ENCODE peak calls at places on chromosomes 2 and 18, in nine cellular contexts. One of them, this sample, is unnamed.

GRCh38 chr2:2845796-2846315 is 514.8 kb upstream of the MYT1L start:
- DNase-seq in astrocyte of the spinal cord: no peak
- DNase-seq in nephron progenitor cell: no peak
- DNase-seq in activated naive CD8-positive, alpha-beta T cell treated with anti-CD3 and anti-CD28 coated beads, Interleukin-2, amount 50 U/mL, for 24 hours: no peak
- DNase-seq in A673: no peak
- DNase-seq in adrenal gland: no peak
- DNase-seq in brain pericyte: no peak
- DNase-seq in astrocyte of the cerebellum: no peak
- DNase-seq in HTR-8/SVneo: no peak
- DNase-seq in this sample: no peak

GRCh38 chr18:5964108-5964507 is 68.8 kb upstream of the TMEM200C start:
- DNase-seq in astrocyte of the spinal cord: no peak
- DNase-seq in A673: no peak
- DNase-seq in activated naive CD8-positive, alpha-beta T cell treated with anti-CD3 and anti-CD28 coated beads, Interleukin-2, amount 50 U/mL, for 24 hours: no peak
- DNase-seq in astrocyte of the cerebellum: no peak
- DNase-seq in nephron progenitor cell: no peak
- DNase-seq in adrenal gland: no peak
- DNase-seq in HTR-8/SVneo: no peak
- DNase-seq in brain pericyte: no peak
- DNase-seq in this sample: no peak

GRCh38 chr2:73436019-73436418 is 50.4 kb downstream of the ALMS1 start:
- DNase-seq in brain pericyte: no peak
- DNase-seq in A673: no peak
- DNase-seq in astrocyte of the spinal cord: no peak
- DNase-seq in activated naive CD8-positive, alpha-beta T cell treated with anti-CD3 and anti-CD28 coated beads, Interleukin-2, amount 50 U/mL, for 24 hours: no peak
- DNase-seq in HTR-8/SVneo: no peak
- DNase-seq in adrenal gland: no peak
- DNase-seq in astrocyte of the cerebellum: no peak
- DNase-seq in nephron progenitor cell: no peak
- DNase-seq in this sample: no peak

GRCh38 chr2:1793001-1793867 is 48.9 kb upstream of the PXDN start:
- DNase-seq in astrocyte of the spinal cord: no peak
- DNase-seq in adrenal gland: no peak
- DNase-seq in A673: no peak
- DNase-seq in brain pericyte: no peak
- DNase-seq in activated naive CD8-positive, alpha-beta T cell treated with anti-CD3 and anti-CD28 coated beads, Interleukin-2, amount 50 U/mL, for 24 hours: no peak
- DNase-seq in astrocyte of the cerebellum: no peak
- DNase-seq in HTR-8/SVneo: no peak
- DNase-seq in nephron progenitor cell: no peak
- DNase-seq in this sample: no peak

GRCh38 chr2:39920318-39920775 is 141.3 kb upstream of the THUMPD2 start:
- DNase-seq in astrocyte of the spinal cord: no peak
- DNase-seq in nephron progenitor cell: peak; percentile 5
- DNase-seq in A673: no peak
- DNase-seq in adrenal gland: no peak
- DNase-seq in HTR-8/SVneo: no peak
- DNase-seq in brain pericyte: no peak
- DNase-seq in astrocyte of the cerebellum: no peak
- DNase-seq in activated naive CD8-positive, alpha-beta T cell treated with anti-CD3 and anti-CD28 coated beads, Interleukin-2, amount 50 U/mL, for 24 hours: no peak
- DNase-seq in this sample: no peak

GRCh38 chr18:55510809-55511208 is 77.2 kb downstream of the TCF4 start:
- DNase-seq in astrocyte of the cerebellum: peak; percentile 53
- DNase-seq in nephron progenitor cell: no peak
- DNase-seq in HTR-8/SVneo: no peak
- DNase-seq in A673: peak; percentile 73
- DNase-seq in astrocyte of the spinal cord: peak; percentile 87
- DNase-seq in activated naive CD8-positive, alpha-beta T cell treated with anti-CD3 and anti-CD28 coated beads, Interleukin-2, amount 50 U/mL, for 24 hours: no peak
- DNase-seq in adrenal gland: peak; percentile 33
- DNase-seq in brain pericyte: peak; percentile 59
- DNase-seq in this sample: no peak

GRCh38 chr2:119208791-119209203 is 14.8 kb upstream of the STEAP3 start:
- DNase-seq in HTR-8/SVneo: no peak
- DNase-seq in adrenal gland: no peak
- DNase-seq in activated naive CD8-positive, alpha-beta T cell treated with anti-CD3 and anti-CD28 coated beads, Interleukin-2, amount 50 U/mL, for 24 hours: no peak
- DNase-seq in A673: no peak
- DNase-seq in nephron progenitor cell: no peak
- DNase-seq in astrocyte of the spinal cord: peak; percentile 25
- DNase-seq in astrocyte of the cerebellum: no peak
- DNase-seq in brain pericyte: no peak
- DNase-seq in this sample: no peak

GRCh38 chr2:239465017-239466001 is 64.5 kb upstream of the HDAC4 start:
- DNase-seq in nephron progenitor cell: no peak
- DNase-seq in HTR-8/SVneo: peak; percentile 45
- DNase-seq in brain pericyte: peak; percentile 20
- DNase-seq in adrenal gland: peak; percentile 90
- DNase-seq in astrocyte of the cerebellum: no peak
- DNase-seq in astrocyte of the spinal cord: peak; percentile 8
- DNase-seq in activated naive CD8-positive, alpha-beta T cell treated with anti-CD3 and anti-CD28 coated beads, Interleukin-2, amount 50 U/mL, for 24 hours: no peak
- DNase-seq in A673: peak; percentile 17
- DNase-seq in this sample: peak; percentile 92

GRCh38 chr18:74519320-74520095 is 14.8 kb upstream of the CNDP1 start:
- DNase-seq in activated naive CD8-positive, alpha-beta T cell treated with anti-CD3 and anti-CD28 coated beads, Interleukin-2, amount 50 U/mL, for 24 hours: no peak
- DNase-seq in nephron progenitor cell: no peak
- DNase-seq in brain pericyte: no peak
- DNase-seq in adrenal gland: peak; percentile 11
- DNase-seq in astrocyte of the spinal cord: no peak
- DNase-seq in A673: no peak
- DNase-seq in astrocyte of the cerebellum: no peak
- DNase-seq in HTR-8/SVneo: no peak
- DNase-seq in this sample: no peak

GRCh38 chr2:129565710-129566109 is 413.8 kb upstream of the RAB6C start:
- DNase-seq in adrenal gland: no peak
- DNase-seq in HTR-8/SVneo: no peak
- DNase-seq in nephron progenitor cell: no peak
- DNase-seq in astrocyte of the cerebellum: no peak
- DNase-seq in A673: no peak
- DNase-seq in activated naive CD8-positive, alpha-beta T cell treated with anti-CD3 and anti-CD28 coated beads, Interleukin-2, amount 50 U/mL, for 24 hours: no peak
- DNase-seq in astrocyte of the spinal cord: no peak
- DNase-seq in brain pericyte: no peak
- DNase-seq in this sample: no peak

GRCh38 chr2:189545424-189545823 is 35.2 kb downstream of the SLC40A1 start:
- DNase-seq in activated naive CD8-positive, alpha-beta T cell treated with anti-CD3 and anti-CD28 coated beads, Interleukin-2, amount 50 U/mL, for 24 hours: no peak
- DNase-seq in astrocyte of the spinal cord: no peak
- DNase-seq in brain pericyte: no peak
- DNase-seq in adrenal gland: no peak
- DNase-seq in A673: no peak
- DNase-seq in nephron progenitor cell: no peak
- DNase-seq in astrocyte of the cerebellum: no peak
- DNase-seq in HTR-8/SVneo: no peak
- DNase-seq in this sample: no peak

GRCh38 chr2:189060096-189060642 is 86.0 kb downstream of the COL3A1 start:
- DNase-seq in adrenal gland: no peak
- DNase-seq in activated naive CD8-positive, alpha-beta T cell treated with anti-CD3 and anti-CD28 coated beads, Interleukin-2, amount 50 U/mL, for 24 hours: no peak
- DNase-seq in A673: no peak
- DNase-seq in nephron progenitor cell: no peak
- DNase-seq in astrocyte of the cerebellum: no peak
- DNase-seq in brain pericyte: peak; percentile 18
- DNase-seq in HTR-8/SVneo: no peak
- DNase-seq in astrocyte of the spinal cord: no peak
- DNase-seq in this sample: no peak

GRCh38 chr2:194363295-194363694 is 1293.7 kb upstream of the SLC39A10 start:
- DNase-seq in brain pericyte: no peak
- DNase-seq in A673: no peak
- DNase-seq in adrenal gland: no peak
- DNase-seq in astrocyte of the cerebellum: no peak
- DNase-seq in activated naive CD8-positive, alpha-beta T cell treated with anti-CD3 and anti-CD28 coated beads, Interleukin-2, amount 50 U/mL, for 24 hours: no peak
- DNase-seq in nephron progenitor cell: no peak
- DNase-seq in astrocyte of the spinal cord: no peak
- DNase-seq in HTR-8/SVneo: no peak
- DNase-seq in this sample: no peak

GRCh38 chr2:67880291-67880761 is 182.5 kb downstream of the C1D start:
- DNase-seq in A673: peak; percentile 14
- DNase-seq in activated naive CD8-positive, alpha-beta T cell treated with anti-CD3 and anti-CD28 coated beads, Interleukin-2, amount 50 U/mL, for 24 hours: no peak
- DNase-seq in HTR-8/SVneo: no peak
- DNase-seq in nephron progenitor cell: no peak
- DNase-seq in astrocyte of the spinal cord: no peak
- DNase-seq in brain pericyte: no peak
- DNase-seq in adrenal gland: no peak
- DNase-seq in astrocyte of the cerebellum: peak; percentile 33
- DNase-seq in this sample: no peak

GRCh38 chr18:11040823-11041712 is 108.3 kb downstream of the PIEZO2 start:
- DNase-seq in HTR-8/SVneo: peak; percentile 45
- DNase-seq in A673: peak; percentile 56
- DNase-seq in nephron progenitor cell: peak; percentile 54
- DNase-seq in activated naive CD8-positive, alpha-beta T cell treated with anti-CD3 and anti-CD28 coated beads, Interleukin-2, amount 50 U/mL, for 24 hours: peak; percentile 18
- DNase-seq in adrenal gland: peak; percentile 72
- DNase-seq in astrocyte of the cerebellum: peak; percentile 50
- DNase-seq in brain pericyte: peak; percentile 57
- DNase-seq in astrocyte of the spinal cord: peak; percentile 56
- DNase-seq in this sample: no peak

GRCh38 chr2:96174251-96175144 is 29.3 kb upstream of the DUSP2 start:
- DNase-seq in nephron progenitor cell: peak; percentile 86
- DNase-seq in HTR-8/SVneo: peak; percentile 93
- DNase-seq in astrocyte of the spinal cord: peak; percentile 55
- DNase-seq in astrocyte of the cerebellum: no peak
- DNase-seq in adrenal gland: peak; percentile 87
- DNase-seq in A673: peak; percentile 78
- DNase-seq in activated naive CD8-positive, alpha-beta T cell treated with anti-CD3 and anti-CD28 coated beads, Interleukin-2, amount 50 U/mL, for 24 hours: peak; percentile 88
- DNase-seq in brain pericyte: no peak
- DNase-seq in this sample: peak; percentile 84

This sample was measured in ascending aorta.